ENCODE peak calls at places on chromosome 11, in eight cellular contexts. B, U, W, H, G, T, F and Q are unnamed samples.

GRCh38 chr11:33932721-33933120 is 40.8 kb upstream of the LMO2 start:
- DNase-seq in T (no peak), H (no peak), F (no peak), B (no peak), U (no peak), G (no peak), W (no peak), Q (no peak)

GRCh38 chr11:106491751-106492150 is 414.3 kb downstream of the AASDHPPT start:
- DNase-seq in F (no peak), T (no peak), G (no peak), B (no peak), U (no peak), W (no peak), H (no peak), Q (no peak)

GRCh38 chr11:111718436-111719325 is 47.5 kb downstream of the PPP2R1B start:
- DNase-seq in T (peak), F (peak), W (no peak), U (no peak), B (no peak), G (no peak), H (no peak), Q (no peak)

GRCh38 chr11:12680246-12680939 is 6.2 kb downstream of the TEAD1 start:
- DNase-seq in U (peak), H (no peak), W (peak), F (peak), T (peak), G (peak), B (peak), Q (peak)

GRCh38 chr11:26287067-26287518 is 44.8 kb upstream of the ANO3 start:
- DNase-seq in H (no peak), G (no peak), F (peak), W (no peak), T (no peak), U (no peak), B (no peak), Q (no peak)

GRCh38 chr11:66981976-66982578 is 7.0 kb downstream of the C11orf86 start:
- DNase-seq in H (no peak), W (peak), B (no peak), T (peak), U (peak), F (peak), G (no peak), Q (peak)

GRCh38 chr11:10426475-10426874 is 28.6 kb upstream of the AMPD3 start:
- DNase-seq in H (no peak), T (peak), B (no peak), F (no peak), U (no peak), W (no peak), G (no peak), Q (no peak)

GRCh38 chr11:116928102-116928777 is 90.8 kb upstream of the APOA1 start:
- DNase-seq in B (no peak), U (no peak), W (no peak), T (no peak), G (peak), F (no peak), H (no peak), Q (no peak)

GRCh38 chr11:115672999-115673411 is 168.8 kb upstream of the CADM1 start:
- DNase-seq in T (peak), F (no peak), B (no peak), H (no peak), W (no peak), G (no peak), U (no peak), Q (peak)

GRCh38 chr11:57239348-57239747 is 2.3 kb upstream of the APLNR start:
- DNase-seq in B (no peak), U (no peak), F (no peak), H (no peak), T (no peak), G (no peak), W (no peak), Q (no peak)

GRCh38 chr11:117528061-117528780 is 200.6 kb downstream of the CEP164 start:
- DNase-seq in U (no peak), W (peak), H (no peak), B (no peak), F (no peak), T (no peak), G (no peak), Q (no peak)

GRCh38 chr11:10349806-10350205 is 44.9 kb downstream of the ADM start:
- DNase-seq in U (no peak), W (no peak), F (no peak), B (no peak), H (no peak), T (peak), G (no peak), Q (no peak)

GRCh38 chr11:73414977-73415492 is 38.8 kb downstream of the RELT start:
- DNase-seq in U (no peak), T (peak), G (no peak), W (no peak), F (no peak), H (no peak), B (no peak), Q (no peak)

GRCh38 chr11:121231576-121232278 is 60.8 kb upstream of the SC5D start:
- DNase-seq in U (no peak), W (no peak), G (no peak), B (no peak), H (no peak), F (no peak), T (no peak), Q (no peak)

GRCh38 chr11:45815747-45816146 is 10.8 kb downstream of the SLC35C1 start:
- DNase-seq in W (no peak), U (no peak), H (no peak), F (no peak), B (no peak), G (no peak), T (peak), Q (no peak)

GRCh38 chr11:5690216-5690615 is 626 bp downstream of the TRIM22 start:
- DNase-seq in U (no peak), T (peak), W (no peak), H (no peak), B (no peak), G (no peak), F (no peak), Q (no peak)

GRCh38 chr11:12052676-12053605 is 44.5 kb upstream of the DKK3 start:
- DNase-seq in H (no peak), F (no peak), T (peak), W (no peak), B (no peak), U (no peak), G (no peak), Q (no peak)

GRCh38 chr11:111596319-111596718 is 5.9 kb upstream of the SIK2 start:
- DNase-seq in B (no peak), F (no peak), G (no peak), U (no peak), H (no peak), W (no peak), T (no peak), Q (no peak)

GRCh38 chr11:44011797-44012196 is 36.0 kb upstream of the ACCSL start:
- DNase-seq in U (no peak), B (no peak), F (no peak), W (no peak), H (no peak), T (peak), G (no peak), Q (no peak)

GRCh38 chr11:126051117-126051516 is 11.5 kb downstream of the CDON start:
- DNase-seq in F (no peak), H (no peak), G (no peak), B (no peak), T (no peak), W (no peak), U (no peak), Q (no peak)

GRCh38 chr11:57364851-57365660 is 15.9 kb downstream of the PRG3 start:
- DNase-seq in U (no peak), W (no peak), G (no peak), T (no peak), B (no peak), H (no peak), F (no peak), Q (no peak)

GRCh38 chr11:85666687-85667086 is 1.8 kb upstream of the CREBZF start:
- DNase-seq in F (no peak), H (no peak), T (no peak), U (no peak), W (no peak), G (no peak), B (no peak), Q (no peak)

GRCh38 chr11:131579932-131580387 is 209.5 kb downstream of the NTM start:
- DNase-seq in U (no peak), B (no peak), W (peak), G (no peak), F (peak), T (peak), H (no peak), Q (no peak)

GRCh38 chr11:86769219-86769618 is 31.1 kb upstream of the PRSS23 start:
- DNase-seq in H (no peak), T (no peak), F (no peak), G (no peak), B (no peak), W (no peak), U (no peak), Q (no peak)

GRCh38 chr11:26741036-26741435 is 19.2 kb upstream of the SLC5A12 start:
- DNase-seq in W (no peak), U (no peak), G (no peak), T (no peak), B (no peak), H (no peak), F (peak), Q (no peak)

GRCh38 chr11:111514216-111515031 is at the start of gene HOATZ:
- DNase-seq in F (no peak), T (no peak), U (no peak), W (no peak), H (no peak), B (no peak), G (no peak), Q (no peak)

GRCh38 chr11:12272821-12273617 is 104.4 kb upstream of the PARVA start:
- DNase-seq in T (peak), B (no peak), U (no peak), F (no peak), H (no peak), G (no peak), W (no peak), Q (no peak)

GRCh38 chr11:69840371-69841169 is 21.4 kb upstream of the FGF3 start:
- DNase-seq in G (no peak), H (no peak), F (no peak), T (peak), U (no peak), W (peak), B (no peak), Q (no peak)

GRCh38 chr11:44977493-44977984 is 26.9 kb upstream of the TP53I11 start:
- DNase-seq in F (no peak), B (no peak), G (no peak), H (no peak), T (peak), U (no peak), W (peak), Q (no peak)

GRCh38 chr11:121795206-121795605 is 320.8 kb downstream of the BLID start:
- DNase-seq in H (no peak), T (no peak), U (no peak), B (no peak), F (no peak), W (no peak), G (no peak), Q (no peak)

GRCh38 chr11:47533690-47534135 is 19.2 kb downstream of the CELF1 start:
- DNase-seq in G (no peak), U (no peak), W (no peak), H (no peak), B (no peak), T (peak), F (no peak), Q (no peak)

GRCh38 chr11:116871248-116871647 is 33.8 kb upstream of the APOA1 start:
- DNase-seq in B (no peak), G (no peak), F (peak), W (no peak), T (peak), U (no peak), H (no peak), Q (no peak)

GRCh38 chr11:27248430-27249207 is 114.4 kb downstream of the CCDC34 start:
- DNase-seq in F (no peak), G (no peak), U (no peak), B (no peak), W (no peak), T (no peak), H (no peak), Q (no peak)